ENCODE peak calls at places on chromosomes 1 and 21, in five cellular contexts. N is astrocyte of the spinal cord, F is right atrium auricular region, B is neural progenitor cell, U is testis. H is an unnamed sample.

GRCh38 chr1:16727190-16728111 is 12.9 kb upstream of the RNU1-4 start:
- DNase-seq in F (peak; percentile 59), N (peak; percentile 30), U (peak; percentile 51), B (peak; percentile 57), H (peak; percentile 74)

GRCh38 chr1:70146488-70146887 is 58.9 kb downstream of the LRRC40 start:
- DNase-seq in B (no peak), N (peak; percentile 25), F (no peak), U (no peak), H (peak; percentile 67)

GRCh38 chr21:39137248-39138186 is 45.7 kb downstream of the PSMG1 start:
- DNase-seq in U (peak; percentile 79), B (peak; percentile 33), F (peak; percentile 53), N (peak; percentile 65), H (peak; percentile 25)

GRCh38 chr1:9235123-9235513 is 544 bp downstream of the H6PD start:
- DNase-seq in N (peak; percentile 58), F (no peak), B (no peak), U (no peak), H (peak; percentile 72)

GRCh38 chr1:42043811-42044210 is 109.4 kb upstream of the GUCA2B start:
- DNase-seq in U (no peak), B (no peak), F (no peak), N (no peak), H (no peak)

GRCh38 chr1:41275831-41276230 is 33.7 kb upstream of the SCMH1 start:
- DNase-seq in B (no peak), F (no peak), U (no peak), N (no peak), H (no peak)

GRCh38 chr1:68346192-68346808 is 103.5 kb downstream of the RPE65 start:
- DNase-seq in F (no peak), N (peak; percentile 65), U (no peak), B (peak; percentile 33), H (peak; percentile 63)

GRCh38 chr1:172483448-172483847 is 39.6 kb upstream of the PIGC start:
- DNase-seq in U (no peak), F (no peak), N (no peak), B (no peak), H (no peak)

GRCh38 chr21:32101206-32101763 is 177.6 kb downstream of the MIS18A start:
- DNase-seq in U (no peak), N (no peak), F (no peak), B (no peak), H (no peak)

GRCh38 chr1:25473653-25474225 is 43.0 kb downstream of the MACO1 start:
- DNase-seq in F (no peak), N (no peak), B (no peak), U (no peak), H (no peak)

GRCh38 chr1:239805888-239806772 is 285.6 kb upstream of the FMN2 start:
- DNase-seq in U (no peak), B (no peak), N (no peak), F (no peak), H (no peak)

GRCh38 chr1:7478142-7478796 is 292.8 kb upstream of the VAMP3 start:
- DNase-seq in F (no peak), N (no peak), B (no peak), U (no peak), H (no peak)

GRCh38 chr1:24266398-24266941 is 52.7 kb upstream of the GRHL3 start:
- DNase-seq in B (no peak), N (peak; percentile 88), F (no peak), U (no peak), H (peak; percentile 91)

GRCh38 chr21:17726047-17726446 is 93.1 kb downstream of the C21orf91 start:
- DNase-seq in B (peak; percentile 5), U (no peak), N (no peak), F (no peak), H (peak; percentile 2)

GRCh38 chr1:247935781-247936180 is 11.1 kb downstream of the OR2AJ1 start:
- DNase-seq in F (no peak), N (no peak), B (no peak), U (no peak), H (no peak)

GRCh38 chr1:247933989-247934388 is 9.3 kb downstream of the OR2AJ1 start:
- DNase-seq in U (no peak), B (no peak), N (no peak), F (no peak), H (no peak)

DNA sequence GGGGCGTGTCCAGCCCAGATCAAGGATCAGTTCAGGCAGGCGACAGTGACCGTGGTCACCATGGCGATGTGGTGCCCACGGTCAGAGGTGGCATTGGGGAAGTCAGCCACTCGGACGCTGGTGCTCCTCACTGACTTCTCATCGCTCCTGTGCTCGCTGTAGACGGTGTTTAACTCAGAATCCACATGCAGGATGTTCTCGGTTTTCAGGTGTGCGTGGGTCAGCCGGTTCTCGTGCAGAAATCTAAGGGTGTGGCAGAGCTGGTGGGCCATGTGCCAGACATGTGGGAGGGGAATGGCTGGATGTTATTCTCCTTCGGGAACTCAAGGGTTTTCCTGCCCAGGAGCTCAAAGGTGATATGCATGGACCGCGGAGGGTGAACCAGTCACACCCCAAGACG is 11.7 kb downstream of the OR2AJ1 start:
- DNase-seq in U (no peak), B (no peak), F (no peak), N (no peak), H (no peak)
- TF ChIP-seq CTCF in U (no peak), B (no peak), F (no peak), N (no peak), H (no peak)

DNA sequence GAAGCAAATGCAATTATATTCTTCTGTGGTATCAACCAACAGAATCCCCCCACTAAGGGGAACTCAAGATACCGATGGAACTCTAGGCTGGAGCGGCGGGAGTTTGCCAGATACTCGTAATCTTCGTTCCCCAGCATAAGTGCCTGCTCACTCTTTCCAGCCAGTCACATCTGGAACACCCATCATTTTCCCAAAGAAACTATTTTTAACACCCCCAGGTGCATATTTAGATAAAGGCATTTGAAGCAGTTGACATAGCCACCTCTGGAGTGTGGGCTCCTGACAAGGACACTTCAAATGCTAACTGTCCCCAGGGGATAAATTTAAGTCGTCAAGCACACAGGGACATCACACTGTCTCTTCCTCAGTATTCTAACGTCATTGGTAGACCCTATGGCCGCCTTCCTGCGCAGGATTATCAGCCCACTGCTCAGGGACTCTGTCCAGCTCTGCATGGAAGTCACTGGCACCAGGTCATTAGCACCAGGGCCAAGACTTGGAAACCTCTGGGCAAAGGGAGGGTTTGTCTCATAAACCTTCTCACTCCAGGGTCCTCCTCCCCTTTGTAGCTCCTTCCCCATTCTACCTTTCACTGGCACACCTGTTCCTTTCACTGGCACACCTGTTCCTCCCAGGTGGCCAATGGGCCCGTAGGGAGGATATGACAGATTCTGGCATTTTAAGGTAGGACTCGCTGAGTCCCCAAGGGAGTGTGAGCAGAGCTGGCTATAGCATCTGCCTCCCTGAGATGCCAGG is 48.8 kb downstream of the H3-3A start:
- DNase-seq in U (no peak), F (no peak), N (no peak), B (no peak), H (no peak)
- H3K4me3 ChIP-seq in U (peak overlapping the region; percentile 80), F (peak overlapping the region; percentile 63), N (peak overlapping the region; percentile 45), B (peak overlapping the region; percentile 80), H (peak overlapping the region; percentile 47)

DNA sequence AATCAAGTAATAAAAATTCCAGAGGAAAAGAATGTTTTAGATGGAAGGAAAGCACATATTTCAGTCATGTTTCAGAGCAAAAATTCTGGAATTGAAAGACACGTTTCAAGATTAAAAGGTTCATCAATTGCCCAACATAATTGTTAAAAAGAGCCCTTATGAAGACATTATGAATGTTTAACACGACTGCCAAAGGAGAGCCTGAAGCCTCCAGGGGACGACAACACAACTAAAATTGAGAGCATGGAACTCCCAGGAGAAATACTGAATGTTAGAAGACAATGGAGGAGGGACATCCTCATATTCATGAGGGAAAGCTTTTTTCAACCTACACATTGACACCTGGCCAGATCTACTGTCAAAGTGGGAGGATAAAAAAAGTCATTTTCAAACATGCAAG is 16.0 kb downstream of the OR2T11 start:
- DNase-seq in N (no peak), F (no peak), B (no peak), U (peak; percentile 73), H (peak; percentile 31)
- TF ChIP-seq CTCF in N (peak; percentile 11), F (peak; percentile 29), B (peak; percentile 24), U (no peak), H (peak; percentile 44)

GRCh38 chr21:43812139-43812821 is 22.9 kb downstream of the RRP1 start:
- DNase-seq in B (no peak), F (no peak), U (no peak), N (no peak), H (no peak)
- H3K4me3 ChIP-seq in B (no peak overlapping the region), F (no peak overlapping the region), U (no peak overlapping the region), N (no peak overlapping the region), H (no peak overlapping the region)

GRCh38 chr1:234743866-234744581 is 134.0 kb upstream of the IRF2BP2 start:
- DNase-seq in B (peak; percentile 90), U (no peak), N (peak; percentile 91), F (no peak), H (no peak)
- TF ChIP-seq CTCF in B (no peak), U (no peak), N (peak; percentile 14), F (no peak), H (no peak)

DNA sequence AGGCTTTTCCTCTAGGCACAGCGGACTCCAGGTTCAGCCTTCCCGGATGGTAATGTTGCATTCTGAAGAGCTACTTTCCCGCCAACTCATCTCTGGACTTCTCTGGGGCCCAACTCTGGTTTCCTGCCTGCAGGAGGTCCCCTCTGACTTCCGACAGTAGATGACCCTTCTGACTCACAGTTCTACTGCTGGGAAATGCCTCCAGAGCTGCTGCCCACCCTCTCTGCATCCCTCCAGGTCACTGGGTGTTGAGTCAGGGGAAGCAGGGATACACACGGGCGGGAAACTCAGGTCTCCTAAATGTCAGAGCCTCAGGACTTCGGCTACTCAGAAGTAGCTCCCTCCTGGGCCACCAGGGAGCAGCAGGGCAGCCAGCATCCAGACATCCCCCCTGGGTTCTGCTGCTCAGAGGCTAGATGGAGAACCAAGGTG is 2.1 kb upstream of the KIF21B start:
- DNase-seq in N (peak; percentile 72), F (no peak), B (peak; percentile 56), U (no peak), H (peak; percentile 72)
- H3K4me3 ChIP-seq in N (no peak overlapping the region), F (no peak overlapping the region), B (no peak overlapping the region), U (no peak overlapping the region), H (no peak overlapping the region)

GRCh38 chr1:217048104-217048707 is 325.0 kb upstream of the ESRRG start:
- DNase-seq in N (no peak), B (peak; percentile 42), U (peak; percentile 19), F (no peak), H (no peak)
- TF ChIP-seq CTCF in N (peak; percentile 11), B (peak; percentile 54), U (no peak), F (no peak), H (peak; percentile 3)

GRCh38 chr1:98103617-98104284 is 182.9 kb upstream of the DPYD start:
- DNase-seq in N (peak; percentile 54), U (no peak), B (peak; percentile 5), F (no peak), H (peak; percentile 41)

GRCh38 chr1:98099501-98099900 is 178.7 kb upstream of the DPYD start:
- DNase-seq in N (no peak), F (no peak), U (no peak), B (no peak), H (peak; percentile 51)

GRCh38 chr1:98102369-98103030 is 181.7 kb upstream of the DPYD start:
- DNase-seq in N (peak; percentile 46), B (no peak), F (no peak), U (no peak), H (peak; percentile 44)

GRCh38 chr1:98101364-98101763 is 180.5 kb upstream of the DPYD start:
- DNase-seq in U (no peak), F (no peak), N (no peak), B (no peak), H (no peak)

GRCh38 chr1:98098473-98098872 is 177.6 kb upstream of the DPYD start:
- DNase-seq in B (no peak), F (no peak), U (no peak), N (no peak), H (no peak)
- H3K4me3 ChIP-seq in B (no peak overlapping the region), F (no peak overlapping the region), U (no peak overlapping the region), N (no peak overlapping the region), H (no peak overlapping the region)

GRCh38 chr1:177185209-177185608 is 14.5 kb downstream of the BRINP2 start:
- DNase-seq in N (no peak), B (peak; percentile 29), U (peak; percentile 37), F (no peak), H (peak; percentile 26)
- TF ChIP-seq CTCF in N (peak; percentile 59), B (peak; percentile 58), U (no peak), F (no peak), H (peak; percentile 66)